ENCODE peak calls at places on chromosomes 16 and 17, in eight cellular contexts. E is tibial nerve; L is upper lobe of right lung; K is CD8-positive, alpha-beta memory T cell; O is A549; M is transverse colon; S is thoracic aorta; J is right lobe of liver. D is an unnamed sample.
A peak's percentile ranks its signal among the peaks of the same experiment; 100 is the strongest.

GRCh38 chr17:38883592-38884526 is 14.0 kb downstream of the LASP1 start:
- DNase-seq in M (no peak), L (no peak), O (no peak), S (no peak), J (no peak), K (no peak), E (no peak), D (no peak)

GRCh38 chr17:70622382-70623260 is 453.3 kb downstream of the KCNJ2 start:
- DNase-seq in M (peak; percentile 67), S (no peak), E (no peak), O (peak; percentile 34), J (no peak), K (no peak), L (peak; percentile 62), D (peak; percentile 55)

GRCh38 chr17:5499790-5500189 is 13.4 kb downstream of the MIS12 start:
- DNase-seq in E (no peak), M (no peak), J (no peak), S (no peak), O (no peak), L (no peak), K (no peak), D (no peak)

GRCh38 chr17:18259621-18260331 is 686 bp upstream of the MIEF2 start:
- DNase-seq in L (no peak), M (no peak), O (peak; percentile 69), J (no peak), S (no peak), E (no peak), K (no peak), D (no peak)

GRCh38 chr17:69060835-69061234 is at the start of gene ABCA9:
- DNase-seq in M (no peak), O (no peak), K (no peak), L (no peak), J (no peak), S (no peak), E (no peak), D (no peak)

GRCh38 chr17:75365931-75366275 is 39.6 kb downstream of the GRB2 start:
- DNase-seq in M (no peak), E (no peak), S (no peak), L (no peak), O (no peak), K (no peak), J (no peak), D (no peak)

GRCh38 chr17:49815761-49816281 is 27.3 kb downstream of the KAT7 start:
- DNase-seq in L (no peak), J (no peak), M (no peak), K (no peak), S (no peak), O (no peak), E (no peak), D (peak; percentile 55)

GRCh38 chr17:75475851-75476250 is 19.4 kb downstream of the TMEM94 start:
- DNase-seq in L (no peak), K (no peak), O (no peak), E (no peak), M (no peak), J (no peak), S (no peak), D (no peak)

GRCh38 chr17:39687101-39687545 is 734 bp downstream of the PGAP3 start:
- DNase-seq in J (peak; percentile 46), O (no peak), L (no peak), K (no peak), E (no peak), M (no peak), S (no peak), D (no peak)

GRCh38 chr17:71237903-71238538 is 882.8 kb upstream of the SOX9 start:
- DNase-seq in S (no peak), K (no peak), M (no peak), L (no peak), O (peak; percentile 37), E (no peak), J (no peak), D (no peak)

GRCh38 chr17:74749262-74750038 is 1.0 kb downstream of the NHERF1 start:
- DNase-seq in K (peak; percentile 30), S (no peak), E (no peak), O (no peak), J (no peak), M (peak; percentile 59), L (peak; percentile 73), D (no peak)

GRCh38 chr17:67636841-67637240 is 80.9 kb upstream of the NOL11 start:
- DNase-seq in M (no peak), J (no peak), L (peak; percentile 10), S (no peak), E (no peak), O (no peak), K (no peak), D (no peak)

GRCh38 chr17:38658741-38659345 is 15.9 kb downstream of the EPOP start:
- DNase-seq in S (no peak), K (no peak), M (no peak), O (no peak), J (peak; percentile 51), E (no peak), L (peak; percentile 74), D (no peak)

GRCh38 chr17:74921045-74921681 is 1.9 kb downstream of the USH1G start:
- DNase-seq in L (no peak), J (no peak), M (no peak), S (no peak), E (no peak), K (no peak), O (no peak), D (no peak)

GRCh38 chr16:29141586-29142324 is 156.9 kb downstream of the LAT start:
- DNase-seq in M (no peak), E (peak; percentile 1), L (peak; percentile 26), O (no peak), K (no peak), J (no peak), S (no peak), D (no peak)

GRCh38 chr16:5845046-5845445 is 747.5 kb upstream of the EEF2KMT start:
- DNase-seq in L (no peak), E (no peak), J (no peak), M (no peak), K (no peak), O (no peak), S (no peak), D (no peak)

GRCh38 chr17:33893192-33893591 is 361.9 kb upstream of the CCL2 start:
- DNase-seq in M (no peak), O (no peak), K (no peak), L (no peak), E (no peak), J (no peak), S (no peak), D (no peak)

GRCh38 chr17:64420143-64420670 is 28.7 kb upstream of the MILR1 start:
- DNase-seq in M (no peak), J (no peak), L (peak; percentile 13), E (no peak), S (no peak), O (peak; percentile 85), K (no peak), D (no peak)

GRCh38 chr16:67943256-67943618 is 683 bp downstream of the LCAT start:
- DNase-seq in O (no peak), L (no peak), S (no peak), M (no peak), K (no peak), J (peak; percentile 78), E (no peak), D (no peak)

GRCh38 chr17:72602517-72603345 is 481.9 kb downstream of the SOX9 start:
- DNase-seq in M (peak; percentile 72), L (no peak), O (peak; percentile 97), S (no peak), E (no peak), K (no peak), J (no peak), D (peak; percentile 58)

GRCh38 chr16:69567031-69567680 is 1.4 kb downstream of the NFAT5 start:
- DNase-seq in S (no peak), K (no peak), O (no peak), E (no peak), L (no peak), J (no peak), M (no peak), D (no peak)

GRCh38 chr16:23856345-23856744 is 20.6 kb downstream of the PRKCB start:
- DNase-seq in M (no peak), K (no peak), E (no peak), O (no peak), L (no peak), J (no peak), S (no peak), D (no peak)

DNA sequence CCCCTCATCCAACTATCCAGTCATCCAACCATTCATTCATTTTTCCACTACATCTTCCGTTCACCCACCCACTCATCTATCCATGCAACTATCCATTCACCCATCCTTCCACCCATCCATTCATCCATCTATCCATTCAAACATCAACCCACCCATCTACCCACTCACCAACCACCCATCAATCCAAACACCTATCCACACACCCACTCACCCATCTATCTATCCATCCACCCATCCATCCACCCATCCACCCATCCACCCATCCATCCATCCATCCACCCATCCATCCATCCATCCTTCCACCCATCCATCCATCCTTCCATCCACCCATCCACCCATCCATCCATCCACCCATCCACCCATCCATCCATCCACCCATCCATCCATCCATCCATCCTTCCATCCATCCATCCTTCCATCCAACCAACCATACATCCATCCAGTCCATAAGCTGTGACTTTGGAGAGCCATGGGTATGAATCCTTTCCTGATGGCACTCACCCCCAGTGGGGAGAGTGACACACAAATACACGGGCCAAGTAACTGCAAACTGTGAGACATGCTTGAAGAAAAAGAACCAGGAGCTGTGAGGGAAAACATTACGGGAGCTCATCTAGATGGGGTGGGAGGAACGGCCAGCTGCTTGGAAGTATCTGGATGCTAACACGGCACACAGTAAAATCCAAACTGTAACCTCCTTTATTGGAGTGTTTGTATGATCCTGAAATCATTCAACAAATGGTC is 100.0 kb upstream of the TNRC6C start:
- DNase-seq in J (no peak), E (no peak), K (no peak), O (no peak), L (peak; percentile 7), M (no peak), S (no peak), D (no peak)
- H3K4me1 ChIP-seq in J (no peaks in the 10 kb centered on the region), E (peaks cover 3% of the 10 kb centered on the region), K (no peaks in the 10 kb centered on the region), O (no peaks in the 10 kb centered on the region), L (no peaks in the 10 kb centered on the region), M (peaks cover 4% of the 10 kb centered on the region), S (no peaks in the 10 kb centered on the region), D (no peaks in the 10 kb centered on the region)

GRCh38 chr17:21029515-21029914 is 13.3 kb downstream of the USP22 start:
- DNase-seq in J (no peak), S (no peak), O (no peak), K (no peak), L (no peak), M (no peak), E (no peak), D (no peak)
- H3K4me3 ChIP-seq in J (no peak overlapping the region), S (no peak overlapping the region), O (no peak overlapping the region), K (no peak overlapping the region), L (no peak overlapping the region), M (no peak overlapping the region), E (no peak overlapping the region), D (no peak overlapping the region)

GRCh38 chr17:3964203-3965122 is at the start of gene ATP2A3:
- DNase-seq in K (peak; percentile 61), S (no peak), O (no peak), J (peak; percentile 65), L (peak; percentile 76), E (no peak), M (peak; percentile 78), D (no peak)
- H3K27ac ChIP-seq in K (peak within 1 kb of the TSS; percentile 84), S (peak within 1 kb of the TSS; percentile 50), O (peak within 1 kb of the TSS; percentile 74), J (peak within 1 kb of the TSS; percentile 51), L (peak within 1 kb of the TSS; percentile 74), E (no peak within 1 kb of the TSS), M (peak within 1 kb of the TSS; percentile 97), D (no peak within 1 kb of the TSS)

DNA sequence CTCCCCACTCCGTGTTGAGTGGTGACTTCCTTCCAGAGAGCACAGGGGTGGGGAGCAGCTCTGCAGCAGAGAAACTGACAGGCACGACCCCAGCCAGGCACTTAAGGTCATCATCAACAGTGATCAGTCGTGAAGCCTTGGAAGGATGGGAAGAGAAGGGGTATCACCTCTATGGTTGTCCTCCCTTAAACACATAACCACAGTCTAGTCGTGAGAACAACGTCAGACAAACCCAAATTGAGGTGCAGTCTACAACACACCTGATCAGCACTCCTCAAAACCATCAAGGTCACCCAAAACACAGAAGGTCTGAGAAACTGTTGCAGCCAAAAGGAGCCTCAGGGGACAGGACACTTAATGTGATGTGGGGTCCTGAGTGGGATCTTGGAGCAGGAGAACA is 68.3 kb downstream of the MPRIP start:
- DNase-seq in K (no peak), M (no peak), L (no peak), O (no peak), E (no peak), J (peak; percentile 14), S (no peak), D (no peak)
- H3K4me1 ChIP-seq in K (peaks cover 54% of the 10 kb centered on the region), M (peaks cover 49% of the 10 kb centered on the region), L (peaks cover 69% of the 10 kb centered on the region), O (peaks cover 96% of the 10 kb centered on the region), E (peaks cover 59% of the 10 kb centered on the region), J (no peaks in the 10 kb centered on the region), S (peaks cover 51% of the 10 kb centered on the region), D (peaks cover 2% of the 10 kb centered on the region)